ENCODE peak calls at places on chromosome 9, in five cellular contexts. A, X, M, E and G are unnamed samples.

GRCh38 chr9:136860933-136861873 is 4.9 kb downstream of the EDF1 start:
- DNase-seq in M (peak), X (no peak), E (peak), A (no peak), G (no peak)

GRCh38 chr9:128055222-128056040 is 11.7 kb downstream of the NAIF1 start:
- DNase-seq in X (peak), E (no peak), M (peak), A (peak), G (no peak)

GRCh38 chr9:70120834-70121510 is 77.3 kb downstream of the MAMDC2 start:
- DNase-seq in X (no peak), M (peak), A (no peak), E (no peak), G (peak)

GRCh38 chr9:20940447-20941176 is 90.8 kb downstream of the HACD4 start:
- DNase-seq in E (no peak), A (no peak), M (no peak), X (no peak), G (no peak)

GRCh38 chr9:136012651-136013050 is 51.5 kb upstream of the UBAC1 start:
- DNase-seq in A (peak), M (peak), X (no peak), E (no peak), G (no peak)

GRCh38 chr9:88747768-88748167 is 212.8 kb downstream of the NXNL2 start:
- DNase-seq in A (no peak), M (peak), X (no peak), E (no peak), G (peak)

GRCh38 chr9:38212016-38212415 is 143.0 kb upstream of the SHB start:
- DNase-seq in E (no peak), X (no peak), A (no peak), M (no peak), G (no peak)

GRCh38 chr9:671997-672396 is 169.5 kb upstream of the DMRT1 start:
- DNase-seq in M (no peak), E (no peak), A (no peak), X (no peak), G (no peak)

GRCh38 chr9:88954073-88954472 is 37.2 kb upstream of the S1PR3 start:
- DNase-seq in M (no peak), E (no peak), A (no peak), X (no peak), G (no peak)

GRCh38 chr9:135079018-135079417 is 8.4 kb upstream of the OLFM1 start:
- DNase-seq in E (no peak), A (no peak), M (no peak), X (peak), G (no peak)

GRCh38 chr9:89884356-89885083 is 279.7 kb downstream of the GADD45G start:
- DNase-seq in E (no peak), A (peak), M (peak), X (peak), G (no peak)

GRCh38 chr9:92605224-92605623 is 64.7 kb downstream of the IPPK start:
- DNase-seq in E (no peak), A (no peak), X (no peak), M (no peak), G (no peak)

GRCh38 chr9:135887021-135887507 is 20.3 kb downstream of the CAMSAP1 start:
- DNase-seq in M (peak), X (peak), A (no peak), E (no peak), G (no peak)

GRCh38 chr9:123377211-123377971 is 21.4 kb downstream of the CRB2 start:
- DNase-seq in M (no peak), E (no peak), A (no peak), X (peak), G (no peak)

GRCh38 chr9:89465726-89466308 is 32.1 kb downstream of the SEMA4D start:
- DNase-seq in E (no peak), A (no peak), X (no peak), M (no peak), G (no peak)

GRCh38 chr9:78130004-78130403 is 98.4 kb upstream of the GNAQ start:
- DNase-seq in A (no peak), M (no peak), E (no peak), X (no peak), G (no peak)

GRCh38 chr9:84261082-84261746 is 79.3 kb downstream of the SLC28A3 start:
- DNase-seq in E (peak), A (peak), M (peak), X (peak), G (no peak)

GRCh38 chr9:37082214-37082765 is 38.1 kb upstream of the ZCCHC7 start:
- DNase-seq in X (no peak), A (no peak), E (no peak), M (no peak), G (no peak)

GRCh38 chr9:94882953-94883641 is 156.6 kb downstream of the AOPEP start:
- DNase-seq in A (no peak), E (no peak), M (peak), X (peak), G (no peak)
- H3K27ac ChIP-seq in A (no peak), E (no peak), M (peak), X (peak), G (no peak)

DNA sequence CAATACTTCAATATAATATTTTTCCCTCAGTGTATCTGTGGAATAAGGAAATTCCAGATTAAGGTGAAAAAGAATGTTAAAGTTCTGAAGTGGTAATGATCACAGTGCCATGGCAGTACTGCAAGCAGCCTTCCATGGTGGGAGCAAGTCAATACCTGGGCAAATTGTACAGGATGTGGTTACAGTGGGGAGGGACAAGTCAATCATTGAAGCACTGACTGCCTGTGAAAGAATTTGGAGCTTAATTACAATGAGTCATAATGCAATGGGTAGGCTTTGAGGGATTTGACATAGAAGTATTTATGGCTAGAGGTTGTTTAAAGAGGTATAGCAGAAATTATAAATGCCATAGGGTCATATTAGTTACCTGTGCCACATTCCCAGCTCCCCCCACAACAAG is 786.5 kb upstream of the ACO1 start:
- DNase-seq in M (no peak), X (no peak), A (no peak), E (no peak), G (peak)
- H3K27ac ChIP-seq in M (no peak), X (no peak), A (no peak), E (no peak), G (peak)

GRCh38 chr9:26062172-26062571 is 383.9 kb upstream of the TUSC1 start:
- DNase-seq in E (no peak), M (no peak), X (no peak), A (no peak), G (no peak)

DNA sequence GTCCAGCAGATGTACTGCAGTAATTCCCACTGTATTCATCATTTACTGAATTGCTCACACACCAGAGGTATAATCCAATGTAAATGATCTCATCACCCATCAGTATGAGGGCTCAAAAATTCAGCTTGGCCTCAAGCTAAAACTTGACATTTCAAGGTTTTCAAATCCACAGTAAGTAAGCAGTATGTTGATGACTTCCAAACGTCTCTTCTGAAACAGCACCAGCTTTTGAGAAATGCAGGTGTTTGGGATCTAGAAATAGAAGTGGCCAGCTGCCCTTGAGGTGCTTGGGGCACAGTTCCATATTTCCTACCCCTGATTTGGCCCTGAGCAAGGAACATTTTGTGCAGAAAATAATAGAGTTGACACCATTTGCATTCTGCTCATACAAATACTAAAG is 388.0 kb upstream of the TUSC1 start:
- DNase-seq in A (no peak), M (no peak), X (no peak), E (no peak), G (no peak)
- H3K27ac ChIP-seq in A (no peak), M (no peak), X (no peak), E (no peak), G (no peak)

GRCh38 chr9:107161338-107161737 is 121.7 kb upstream of the RAD23B start:
- DNase-seq in X (no peak), E (no peak), M (no peak), A (no peak), G (no peak)
- H3K27ac ChIP-seq in X (no peak), E (no peak), M (no peak), A (no peak), G (no peak)